ENCODE peak calls at places on chromosome 4, in eight cellular contexts. L is M059J, E is upper lobe of right lung, W is left cardiac atrium, Z is mesothelial cell of epicardium, P is mucosa of descending colon, U is sigmoid colon, M is NCI-H1694. I is an unnamed sample.

GRCh38 chr4:168514249-168514852 is 17.5 kb downstream of the PALLD start:
- DNase-seq in L (peak), E (no peak), W (no peak), Z (no peak), P (no peak), U (no peak), M (peak), I (no peak)

GRCh38 chr4:145097821-145098674 is at the start of the genes ABCE1 and ANAPC10:
- DNase-seq in L (peak), E (peak), W (peak), Z (peak), P (peak), U (peak), M (peak), I (peak)

GRCh38 chr4:45317276-45317675 is 590.9 kb upstream of the GNPDA2 start:
- DNase-seq in L (no peak), E (no peak), W (no peak), Z (no peak), P (no peak), U (no peak), M (no peak), I (no peak)

GRCh38 chr4:159360549-159360948 is 257.7 kb downstream of the RAPGEF2 start:
- DNase-seq in L (peak), E (no peak), W (no peak), Z (no peak), P (no peak), U (no peak), M (no peak), I (no peak)

GRCh38 chr4:85474818-85475630 is at the start of gene ARHGAP24:
- DNase-seq in L (peak), E (peak), W (peak), Z (peak), P (peak), U (peak), M (no peak), I (peak)

GRCh38 chr4:118288097-118288496 is 64.7 kb downstream of the PRSS12 start:
- DNase-seq in L (no peak), E (no peak), W (no peak), Z (no peak), P (no peak), U (no peak), M (no peak), I (no peak)

GRCh38 chr4:103118171-103118570 is 18.5 kb upstream of the BDH2 start:
- DNase-seq in L (no peak), E (no peak), W (no peak), Z (no peak), P (no peak), U (no peak), M (no peak), I (no peak)

GRCh38 chr4:153728151-153728550 is 31.7 kb downstream of the RNF175 start:
- DNase-seq in L (no peak), E (no peak), W (no peak), Z (no peak), P (no peak), U (no peak), M (no peak), I (no peak)

GRCh38 chr4:153513596-153513995 is 47.4 kb downstream of the TMEM131L start:
- DNase-seq in L (peak), E (no peak), W (no peak), Z (no peak), P (no peak), U (no peak), M (no peak), I (no peak)